ENCODE peak calls at places on chromosomes 16 and 17, in seven cellular contexts. C is fibroblast of lung, A is A549, B is neural progenitor cell, H is uterus, F is heart left ventricle, N is IMR-90. K is an unnamed sample.

GRCh38 chr16:67105881-67106280 is 3.9 kb upstream of the PHAF1 start:
- DNase-seq in C (no peak), A (no peak), B (no peak), H (no peak), F (no peak), N (no peak), K (no peak)

GRCh38 chr17:55089955-55090573 is 121.5 kb downstream of the STXBP4 start:
- DNase-seq in C (peak; percentile 31), A (peak; percentile 8), B (peak; percentile 3), H (no peak), F (no peak), N (peak; percentile 18), K (no peak)

GRCh38 chr17:64354824-64355535 is 35.7 kb downstream of the PECAM1 start:
- DNase-seq in C (peak; percentile 91), A (no peak), B (no peak), H (no peak), F (no peak), N (peak; percentile 10), K (no peak)

GRCh38 chr17:73257516-73257915 is 4.2 kb downstream of the CPSF4L start:
- DNase-seq in C (no peak), A (no peak), B (no peak), H (peak; percentile 33), F (no peak), N (no peak), K (no peak)

GRCh38 chr16:3734084-3734757 is 16.9 kb upstream of the TRAP1 start:
- DNase-seq in C (no peak), A (no peak), B (no peak), H (no peak), F (no peak), N (no peak), K (no peak)

GRCh38 chr16:28596840-28597691 is at the start of gene SULT1A2:
- DNase-seq in C (no peak), A (no peak), B (peak; percentile 30), H (no peak), F (no peak), N (no peak), K (peak; percentile 11)

GRCh38 chr16:1543085-1543896 is 9.8 kb downstream of the TMEM204 start:
- DNase-seq in C (peak; percentile 37), A (peak; percentile 51), B (peak; percentile 17), H (peak; percentile 79), F (peak; percentile 91), N (peak; percentile 76), K (peak; percentile 84)

GRCh38 chr17:5816491-5816890 is 232.2 kb upstream of the NLRP1 start:
- DNase-seq in C (no peak), A (no peak), B (no peak), H (no peak), F (no peak), N (no peak), K (no peak)

GRCh38 chr16:370980-371728 is 816 bp upstream of the MRPL28 start:
- DNase-seq in C (no peak), A (no peak), B (no peak), H (no peak), F (peak; percentile 28), N (no peak), K (no peak)

GRCh38 chr17:30388321-30389179 is 9.8 kb downstream of the CPD start:
- DNase-seq in C (no peak), A (no peak), B (no peak), H (no peak), F (peak; percentile 23), N (no peak), K (no peak)

GRCh38 chr17:44086364-44087311 is 16.1 kb downstream of the G6PC3 start:
- DNase-seq in C (peak; percentile 85), A (peak; percentile 96), B (peak; percentile 67), H (peak; percentile 89), F (peak; percentile 66), N (peak; percentile 98), K (peak; percentile 82)

GRCh38 chr17:70319516-70319915 is 150.2 kb downstream of the KCNJ2 start:
- DNase-seq in C (no peak), A (no peak), B (no peak), H (no peak), F (no peak), N (no peak), K (no peak)
- H3K27ac ChIP-seq in C (no peak overlapping the region), A (no peak overlapping the region), B (no peak overlapping the region), H (no peak overlapping the region), F (no peak overlapping the region), N (no peak overlapping the region), K (no peak overlapping the region)

GRCh38 chr17:75514299-75515228 is 773 bp downstream of the CASKIN2 start:
- DNase-seq in C (no peak), A (no peak), B (peak; percentile 68), H (peak; percentile 51), F (peak; percentile 64), N (peak; percentile 23), K (no peak)

GRCh38 chr17:75511610-75512575 is 3.4 kb downstream of the CASKIN2 start:
- DNase-seq in C (peak; percentile 57), A (no peak), B (no peak), H (no peak), F (peak; percentile 89), N (no peak), K (no peak)

GRCh38 chr17:75515229-75515522 is 161 bp downstream of the CASKIN2 start:
- DNase-seq in C (no peak), A (no peak), B (no peak), H (no peak), F (no peak), N (no peak), K (no peak)

GRCh38 chr17:75512946-75513666 is 2.2 kb downstream of the CASKIN2 start:
- DNase-seq in C (peak; percentile 36), A (no peak), B (no peak), H (no peak), F (no peak), N (peak; percentile 50), K (no peak)

GRCh38 chr17:75513667-75514052 is 1.7 kb downstream of the CASKIN2 start:
- DNase-seq in C (no peak), A (no peak), B (no peak), H (peak; percentile 23), F (no peak), N (no peak), K (no peak)
- H3K4me1 ChIP-seq in C (peaks cover 3% of the 10 kb centered on the region), A (peaks cover 45% of the 10 kb centered on the region), B (no peaks in the 10 kb centered on the region), H (peaks cover 27% of the 10 kb centered on the region), F (peaks cover 44% of the 10 kb centered on the region), N (peaks cover 13% of the 10 kb centered on the region), K (peaks cover 7% of the 10 kb centered on the region)

DNA sequence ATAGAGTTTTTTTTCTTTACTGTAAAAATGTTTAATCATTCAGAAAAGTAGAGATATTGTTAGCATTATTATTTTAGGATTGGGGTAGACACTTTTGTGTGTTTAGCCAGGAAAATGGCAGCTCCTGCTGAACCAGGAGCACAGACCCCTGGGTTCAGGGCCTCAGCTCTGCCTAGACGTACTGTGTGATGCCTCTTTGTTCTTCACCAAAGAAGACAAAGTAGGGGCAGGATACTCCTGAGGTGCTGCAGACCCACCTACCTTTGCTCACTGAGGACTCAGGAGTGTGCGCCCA is 105.0 kb downstream of the MRM1 start:
- DNase-seq in C (no peak), A (no peak), B (no peak), H (no peak), F (no peak), N (no peak), K (no peak)
- TF ChIP-seq CTCF in C (no peak), A (no peak), B (no peak), H (no peak), F (no peak), N (no peak), K (no peak)

GRCh38 chr17:77996256-77996655 is 37.8 kb downstream of the TNRC6C start:
- DNase-seq in C (no peak), A (no peak), B (no peak), H (no peak), F (no peak), N (no peak), K (no peak)

GRCh38 chr17:77999413-78000173 is 41.1 kb downstream of the TNRC6C start:
- DNase-seq in C (peak; percentile 25), A (no peak), B (no peak), H (no peak), F (no peak), N (peak; percentile 44), K (no peak)

GRCh38 chr17:77990301-77990700 is 31.8 kb downstream of the TNRC6C start:
- DNase-seq in C (no peak), A (no peak), B (no peak), H (no peak), F (no peak), N (no peak), K (no peak)

GRCh38 chr17:78000351-78000750 is 41.8 kb downstream of the TNRC6C start:
- DNase-seq in C (peak; percentile 37), A (no peak), B (no peak), H (no peak), F (no peak), N (peak; percentile 60), K (no peak)

DNA sequence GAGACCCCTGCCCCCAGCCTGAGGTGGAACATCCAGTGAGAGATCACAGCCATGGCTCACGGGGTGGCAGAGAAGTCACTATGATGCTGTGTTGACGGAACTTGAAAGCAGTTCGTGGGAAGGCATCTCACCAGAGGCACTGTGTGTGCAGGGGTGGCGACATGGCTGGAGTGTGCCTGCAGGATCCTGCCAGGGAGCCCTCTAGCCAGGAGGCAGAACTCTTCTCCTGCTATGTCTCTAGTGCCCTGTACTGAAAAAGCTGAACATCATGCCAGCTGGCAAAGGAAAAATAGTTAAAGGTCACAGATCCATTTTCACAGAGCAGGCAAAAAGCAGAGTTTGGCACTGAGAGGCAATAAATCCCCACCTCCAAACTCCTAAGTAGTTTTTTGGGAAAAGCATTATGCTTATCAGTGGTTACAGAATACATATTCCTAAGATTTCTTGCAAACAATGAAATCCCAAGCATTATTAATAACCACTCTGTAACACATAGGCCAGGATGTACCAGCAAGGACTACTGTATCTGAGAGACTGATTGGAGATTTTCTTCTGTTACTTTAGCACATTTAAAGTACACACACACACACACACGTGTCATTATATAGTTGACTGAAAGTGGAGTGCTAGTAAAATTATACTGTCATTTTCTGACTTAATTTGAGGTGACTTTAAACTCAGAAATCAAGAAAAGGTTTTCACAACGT is 36.8 kb downstream of the TNRC6C start:
- DNase-seq in C (peak; percentile 4), A (no peak), B (peak; percentile 16), H (no peak), F (peak; percentile 86), N (no peak), K (no peak)
- H3K27ac ChIP-seq in C (no peak overlapping the region), A (no peak overlapping the region), B (no peak overlapping the region), H (no peak overlapping the region), F (peak overlapping the region; percentile 46), N (no peak overlapping the region), K (no peak overlapping the region)

GRCh38 chr16:64365448-64365858 is 756.4 kb downstream of the CDH11 start:
- DNase-seq in C (peak; percentile 39), A (no peak), B (no peak), H (no peak), F (no peak), N (peak; percentile 45), K (no peak)
- H3K4me1 ChIP-seq in C (peaks cover 3% of the 10 kb centered on the region), A (no peaks in the 10 kb centered on the region), B (no peaks in the 10 kb centered on the region), H (no peaks in the 10 kb centered on the region), F (no peaks in the 10 kb centered on the region), N (no peaks in the 10 kb centered on the region), K (peaks cover 3% of the 10 kb centered on the region)

GRCh38 chr16:72422308-72422897 is 250.4 kb upstream of the PMFBP1 start:
- DNase-seq in C (no peak), A (no peak), B (no peak), H (no peak), F (no peak), N (no peak), K (no peak)
- TF ChIP-seq CTCF in C (no peak), A (no peak), B (no peak), H (no peak), F (no peak), N (no peak), K (no peak)

GRCh38 chr16:81545470-81546175 is 101.0 kb downstream of the CMIP start:
- DNase-seq in C (no peak), A (no peak), B (no peak), H (no peak), F (no peak), N (no peak), K (peak; percentile 63)
- H3K27ac ChIP-seq in C (no peak overlapping the region), A (no peak overlapping the region), B (no peak overlapping the region), H (no peak overlapping the region), F (no peak overlapping the region), N (no peak overlapping the region), K (peak overlapping the region; percentile 25)